ENCODE peak calls at places on chromosomes 6 and 20, in five cellular contexts. O, Y, R, M and W are unnamed samples.

GRCh38 chr6:46113370-46113769 is 16.4 kb upstream of the ENPP4 start:
- DNase-seq in O (no peak), Y (no peak), R (no peak), M (no peak), W (peak)

GRCh38 chr6:27901801-27902200 is 10.4 kb downstream of the OR2B2 start:
- DNase-seq in O (no peak), Y (no peak), R (no peak), M (no peak), W (no peak)

GRCh38 chr6:143405381-143406154 is 44.9 kb downstream of the ADAT2 start:
- DNase-seq in O (peak), Y (peak), R (peak), M (no peak), W (peak)

GRCh38 chr20:9286501-9286900 is 217.6 kb downstream of the PLCB4 start:
- DNase-seq in O (peak), Y (peak), R (no peak), M (no peak), W (no peak)

GRCh38 chr6:2891768-2892170 is 11.3 kb downstream of the SERPINB9 start:
- DNase-seq in O (no peak), Y (no peak), R (no peak), M (peak), W (no peak)

GRCh38 chr6:135144678-135145508 is 36.2 kb upstream of the MYB start:
- DNase-seq in O (peak), Y (peak), R (no peak), M (no peak), W (peak)

GRCh38 chr6:166751051-166751595 is 124.1 kb upstream of the RPS6KA2 start:
- DNase-seq in O (no peak), Y (no peak), R (no peak), M (no peak), W (no peak)

GRCh38 chr6:83948851-83949250 is 84.7 kb upstream of the MRAP2 start:
- DNase-seq in O (no peak), Y (no peak), R (no peak), M (no peak), W (no peak)

GRCh38 chr6:18155273-18155863 is at the start of gene KDM1B:
- DNase-seq in O (peak), Y (peak), R (peak), M (peak), W (peak)

GRCh38 chr6:142845143-142845571 is 99.8 kb downstream of the HIVEP2 start:
- DNase-seq in O (peak), Y (peak), R (no peak), M (no peak), W (no peak)

GRCh38 chr20:3340443-3340842 is 67.0 kb downstream of the DNAAF9 start:
- DNase-seq in O (peak), Y (peak), R (no peak), M (no peak), W (no peak)

GRCh38 chr20:52416959-52417358 is 225.4 kb upstream of the ZFP64 start:
- DNase-seq in O (no peak), Y (no peak), R (no peak), M (no peak), W (no peak)

GRCh38 chr6:42390228-42390934 is 61.3 kb downstream of the TRERF1 start:
- DNase-seq in O (no peak), Y (no peak), R (no peak), M (peak), W (no peak)